ENCODE peak calls at places on chromosome 14, in seven cellular contexts. Z is GM12878, K is sigmoid colon, N is stomach, Q is tibial nerve, V is suprapubic skin, G is ovary. O is an unnamed sample.

GRCh38 chr14:31934767-31935266 is 142.3 kb upstream of the ARHGAP5 start:
- DNase-seq in Q (peak; percentile 58), G (peak; percentile 33), K (no peak), Z (no peak), V (no peak), N (no peak), O (peak; percentile 67)

GRCh38 chr14:38951451-38951850 is 151.6 kb downstream of the SEC23A start:
- DNase-seq in Q (no peak), K (no peak), G (no peak), V (no peak), Z (no peak), N (no peak), O (no peak)

GRCh38 chr14:71554959-71555612 is 377.1 kb upstream of the RGS6 start:
- DNase-seq in K (no peak), V (no peak), N (no peak), Q (no peak), Z (peak; percentile 48), G (no peak), O (no peak)

GRCh38 chr14:92552066-92552465 is 38.5 kb downstream of the RIN3 start:
- DNase-seq in N (no peak), Q (no peak), V (no peak), K (no peak), G (no peak), Z (no peak), O (no peak)

GRCh38 chr14:83988274-83988673 is 1541.7 kb upstream of the FLRT2 start:
- DNase-seq in G (no peak), K (no peak), Z (no peak), Q (no peak), N (no peak), V (no peak), O (no peak)

GRCh38 chr14:72740966-72741835 is 152.7 kb downstream of the DPF3 start:
- DNase-seq in G (no peak), Q (no peak), K (no peak), Z (no peak), N (peak; percentile 14), V (no peak), O (no peak)

GRCh38 chr14:24982472-24983155 is 67.3 kb downstream of the STXBP6 start:
- DNase-seq in Q (no peak), Z (no peak), G (no peak), K (no peak), V (no peak), N (no peak), O (no peak)

GRCh38 chr14:80135305-80136088 is 75.8 kb downstream of the DIO2 start:
- DNase-seq in K (no peak), Z (no peak), V (no peak), G (no peak), N (no peak), Q (no peak), O (no peak)

GRCh38 chr14:64943981-64944520 is 1.5 kb upstream of the GPX2 start:
- DNase-seq in Q (no peak), Z (no peak), V (no peak), G (no peak), N (no peak), K (no peak), O (no peak)

GRCh38 chr14:97485172-97485571 is 688.0 kb downstream of the VRK1 start:
- DNase-seq in Q (no peak), K (no peak), V (no peak), Z (no peak), N (no peak), G (no peak), O (no peak)

GRCh38 chr14:97459180-97459579 is 662.0 kb downstream of the VRK1 start:
- DNase-seq in N (no peak), K (no peak), V (no peak), Q (no peak), Z (no peak), G (no peak), O (no peak)

GRCh38 chr14:22821193-22822016 is 6.2 kb upstream of the SLC7A7 start:
- DNase-seq in V (no peak), Z (no peak), G (no peak), N (peak; percentile 42), Q (no peak), K (peak; percentile 70), O (no peak)

GRCh38 chr14:45254771-45255170 is 1.8 kb upstream of the MIS18BP1 start:
- DNase-seq in Q (no peak), V (no peak), G (no peak), Z (no peak), K (no peak), N (no peak), O (no peak)

GRCh38 chr14:74891870-74892269 is 10.2 kb downstream of the DLST start:
- DNase-seq in V (no peak), Q (no peak), Z (no peak), G (no peak), K (no peak), N (no peak), O (no peak)

GRCh38 chr14:31339743-31340142 is 80.6 kb downstream of the HEATR5A start:
- DNase-seq in Q (no peak), Z (no peak), G (no peak), V (no peak), N (no peak), K (no peak), O (no peak)

GRCh38 chr14:73463411-73463810 is 5.1 kb upstream of the NUMB start:
- DNase-seq in Q (peak; percentile 68), K (peak; percentile 75), Z (no peak), V (no peak), N (peak; percentile 33), G (no peak), O (peak; percentile 26)

GRCh38 chr14:94291906-94292525 is 1.1 kb downstream of the SERPINA10 start:
- DNase-seq in V (no peak), Q (no peak), K (no peak), G (no peak), N (no peak), Z (no peak), O (no peak)
- TF ChIP-seq POLR2A in V (no peak), Q (no peak), K (no peak), G (no peak), N (no peak), Z (no peak), O (no peak)

GRCh38 chr14:52835122-52835903 is 43.9 kb upstream of the GNPNAT1 start:
- DNase-seq in K (no peak), G (no peak), Z (no peak), Q (no peak), V (no peak), N (no peak), O (no peak)
- TF ChIP-seq EP300 in K (no peak), G (no peak), Z (no peak), Q (no peak), V (no peak), N (no peak), O (no peak)

GRCh38 chr14:68939424-68939892 is 39.6 kb downstream of the ACTN1 start:
- DNase-seq in Q (no peak), V (no peak), K (no peak), G (no peak), N (no peak), Z (no peak), O (no peak)

GRCh38 chr14:68937790-68938514 is 41.1 kb downstream of the ACTN1 start:
- DNase-seq in V (no peak), K (peak; percentile 95), N (peak; percentile 76), G (no peak), Q (no peak), Z (no peak), O (peak; percentile 80)

GRCh38 chr14:68936980-68937379 is 42.1 kb downstream of the ACTN1 start:
- DNase-seq in K (no peak), V (no peak), G (no peak), Z (no peak), N (no peak), Q (no peak), O (no peak)

GRCh38 chr14:68939893-68940613 is 39.0 kb downstream of the ACTN1 start:
- DNase-seq in Z (no peak), N (peak; percentile 48), K (peak; percentile 92), Q (peak; percentile 61), V (no peak), G (peak; percentile 52), O (peak; percentile 67)

DNA sequence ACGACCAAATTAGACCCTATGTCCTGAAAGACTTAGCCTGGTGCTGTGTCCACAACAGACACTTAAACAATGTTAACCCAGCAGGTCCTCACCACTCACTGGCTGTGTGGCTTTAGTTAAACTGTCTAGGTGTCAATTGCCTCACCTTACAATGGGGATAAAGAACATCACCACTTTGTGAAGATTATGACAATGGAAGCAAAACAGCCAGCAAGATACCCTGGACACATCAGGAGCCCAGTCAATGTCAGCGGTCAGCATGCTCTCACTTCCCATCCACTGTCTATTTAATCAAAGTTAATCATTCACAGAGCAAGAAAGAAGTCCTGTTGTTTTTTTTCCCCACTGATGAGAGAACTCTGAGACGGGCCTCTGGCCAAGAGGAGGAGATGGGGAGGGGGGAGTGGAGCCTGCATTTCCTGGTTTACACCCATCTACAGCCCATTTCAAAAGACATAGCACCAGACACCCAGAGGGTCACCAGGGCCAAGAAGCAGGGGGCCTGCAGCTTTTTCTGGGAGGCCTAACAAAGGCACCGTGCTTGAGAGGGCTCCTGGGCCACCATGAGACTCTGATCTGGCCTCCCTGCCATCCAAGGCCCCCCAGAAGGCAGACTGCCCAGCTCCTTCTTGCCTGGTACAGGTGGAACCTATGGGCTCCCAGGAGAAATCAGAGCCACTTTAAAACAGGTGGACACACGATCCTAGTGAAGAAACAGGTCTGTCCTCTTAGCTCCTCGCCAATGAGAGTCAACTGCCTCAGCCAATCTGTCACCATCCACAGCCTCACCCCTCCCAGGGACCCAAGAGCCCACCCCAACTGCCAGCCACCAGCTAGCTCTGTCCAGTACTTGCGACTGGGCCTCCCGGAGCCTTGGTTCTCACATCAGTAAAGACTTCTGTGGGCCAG is 40.3 kb downstream of the ACTN1 start:
- DNase-seq in V (no peak), Z (no peak), Q (no peak), K (peak; percentile 77), G (no peak), N (peak; percentile 67), O (peak; percentile 72)
- TF ChIP-seq POLR2A in V (no peak), Z (no peak), Q (no peak), K (no peak), G (no peak), N (no peak), O (no peak)

DNA sequence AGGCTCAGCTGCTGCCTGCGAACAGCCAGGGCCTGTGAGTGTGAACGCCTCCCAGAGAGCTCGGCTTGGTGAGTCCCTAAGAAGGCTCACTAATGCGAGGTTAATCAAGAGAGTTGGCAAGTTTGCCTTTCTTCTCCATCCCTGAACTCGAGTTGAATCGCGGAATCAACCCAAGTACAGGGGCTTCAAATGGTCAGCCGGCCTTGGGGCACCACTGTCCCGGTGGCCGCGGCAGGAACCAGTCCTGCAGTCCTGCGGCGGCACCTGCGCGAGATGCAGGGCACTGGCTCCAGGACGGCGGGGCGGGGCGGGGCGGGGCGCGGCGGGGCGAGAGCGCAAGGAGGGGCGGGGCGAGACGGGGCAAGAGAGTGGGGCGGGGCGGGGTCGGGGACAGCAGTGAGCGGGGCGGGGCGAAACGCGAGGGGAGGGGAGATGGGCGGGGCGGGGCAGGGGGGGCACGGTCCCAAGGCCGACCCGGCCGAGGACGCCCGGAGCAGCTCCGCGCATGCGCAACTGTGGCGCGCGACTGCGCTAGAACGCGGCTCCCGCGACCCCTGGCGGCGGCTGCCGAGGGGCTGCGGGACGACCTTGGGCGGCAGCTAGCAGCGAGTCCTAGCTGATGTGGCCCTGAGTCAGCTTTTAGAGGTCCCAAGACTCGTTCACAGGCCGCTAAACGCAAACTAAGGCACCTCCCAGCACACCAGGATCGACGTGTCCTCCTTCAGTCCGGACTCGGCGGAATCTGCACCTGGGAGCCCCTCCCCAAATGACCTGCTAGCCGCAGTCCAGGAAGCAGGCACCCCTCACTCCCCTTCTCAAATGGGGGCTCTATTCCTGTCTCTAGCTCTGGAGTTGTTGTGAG is 58.0 kb downstream of the TTC7B start:
- DNase-seq in K (peak; percentile 95), V (peak; percentile 93), N (peak; percentile 95), Q (peak; percentile 82), Z (peak; percentile 62), G (peak; percentile 94), O (peak; percentile 94)
- TF ChIP-seq EP300 in K (no peak), V (no peak), N (no peak), Q (peak; percentile 74), Z (no peak), G (no peak), O (no peak)

O was measured in transverse colon.